ENCODE peak calls at places on chromosomes 11 and 22, in five cellular contexts. G is spleen; T is progenitor cell of endocrine pancreas; E is H9; V is CD8-positive, alpha-beta memory T cell. Q is an unnamed sample.
A peak's percentile ranks its signal among the peaks of the same experiment; 100 is the strongest.

GRCh38 chr11:28674432-28675076 is 566.4 kb downstream of the METTL15 start:
- DNase-seq in G (no peak), V (no peak), E (peak; percentile 51), T (no peak), Q (peak; percentile 67)

GRCh38 chr11:132556316-132556715 is 976.0 kb downstream of the OPCML start:
- DNase-seq in G (no peak), V (no peak), T (no peak), E (no peak), Q (no peak)

GRCh38 chr22:18057568-18058209 is 20.1 kb upstream of the PEX26 start:
- DNase-seq in G (peak; percentile 88), E (no peak), T (no peak), V (no peak), Q (peak; percentile 100)

GRCh38 chr11:13210424-13210823 is 67.2 kb upstream of the BMAL1 start:
- DNase-seq in G (no peak), T (peak; percentile 22), V (no peak), E (peak; percentile 79), Q (peak; percentile 84)

GRCh38 chr11:132142102-132142501 is 771.7 kb downstream of the NTM start:
- DNase-seq in T (no peak), E (no peak), G (no peak), V (no peak), Q (no peak)

GRCh38 chr11:2121227-2122130 is 17.7 kb downstream of the IGF2 start:
- DNase-seq in E (no peak), T (peak; percentile 8), V (no peak), G (peak; percentile 62), Q (no peak)

GRCh38 chr11:97990162-97990920 is 1030.4 kb upstream of the CNTN5 start:
- DNase-seq in G (no peak), V (no peak), E (no peak), T (no peak), Q (no peak)

GRCh38 chr11:7574491-7575129 is 60.8 kb downstream of the PPFIBP2 start:
- DNase-seq in T (no peak), G (no peak), V (no peak), E (no peak), Q (no peak)

GRCh38 chr22:23066200-23067022 is 3.9 kb upstream of the GNAZ start:
- DNase-seq in V (no peak), G (peak; percentile 41), T (peak; percentile 7), E (no peak), Q (no peak)

GRCh38 chr11:94593030-94593429 is 25.9 kb downstream of the PIWIL4 start:
- DNase-seq in V (no peak), G (no peak), E (no peak), T (no peak), Q (peak; percentile 72)

GRCh38 chr11:31844351-31844750 is 33.2 kb upstream of the PAX6 start:
- DNase-seq in G (no peak), V (no peak), E (no peak), T (no peak), Q (no peak)

GRCh38 chr11:77762426-77762825 is 58.1 kb downstream of the RSF1 start:
- DNase-seq in G (no peak), E (no peak), V (no peak), T (no peak), Q (no peak)

Q was measured in IMR-90.